ENCODE peak calls at places on chromosomes 2 and 18, in five cellular contexts. C is GM23338, O is Panc1, T is A549, Y is SK-N-SH. L is an unnamed sample.

GRCh38 chr2:117977696-117978095 is 36.2 kb downstream of the CCDC93 start:
- DNase-seq in C (no peak), O (no peak), T (no peak), Y (no peak), L (no peak)

GRCh38 chr2:28610583-28611201 is 114.8 kb downstream of the PLB1 start:
- DNase-seq in C (no peak), O (no peak), T (peak), Y (no peak), L (no peak)

GRCh38 chr2:142868281-142868762 is 9.1 kb upstream of the KYNU start:
- DNase-seq in C (no peak), O (no peak), T (peak), Y (no peak), L (no peak)

GRCh38 chr2:232260075-232260474 is 118.5 kb upstream of the ALPP start:
- DNase-seq in C (no peak), O (no peak), T (no peak), Y (no peak), L (no peak)

GRCh38 chr2:47888581-47889280 is 17.6 kb downstream of the FBXO11 start:
- DNase-seq in C (no peak), O (no peak), T (no peak), Y (no peak), L (no peak)

GRCh38 chr2:68272246-68272987 is 20.1 kb upstream of the PPP3R1 start:
- DNase-seq in C (no peak), O (no peak), T (no peak), Y (no peak), L (peak)

GRCh38 chr2:128786296-128786695 is 467.6 kb upstream of the HS6ST1 start:
- DNase-seq in C (peak), O (no peak), T (no peak), Y (no peak), L (no peak)

GRCh38 chr2:138187221-138187620 is 222.9 kb downstream of the HNMT start:
- DNase-seq in C (no peak), O (no peak), T (no peak), Y (no peak), L (no peak)

GRCh38 chr18:32167980-32168379 is 21.9 kb upstream of the MEP1B start:
- DNase-seq in C (no peak), O (no peak), T (no peak), Y (no peak), L (no peak)

GRCh38 chr2:147082850-147083522 is 761.8 kb upstream of the ACVR2A start:
- DNase-seq in C (peak), O (peak), T (peak), Y (peak), L (peak)

GRCh38 chr18:32373995-32374394 is 96.7 kb downstream of the GAREM1 start:
- DNase-seq in C (no peak), O (no peak), T (no peak), Y (no peak), L (no peak)

GRCh38 chr18:2758309-2758708 is 88.5 kb upstream of the EMILIN2 start:
- DNase-seq in C (no peak), O (no peak), T (no peak), Y (no peak), L (no peak)

GRCh38 chr2:79935771-79936657 is 368.5 kb downstream of the LRRTM1 start:
- DNase-seq in C (peak), O (peak), T (peak), Y (peak), L (peak)

GRCh38 chr2:26602575-26602974 is 38.6 kb downstream of the CIB4 start:
- DNase-seq in C (no peak), O (no peak), T (no peak), Y (no peak), L (no peak)

GRCh38 chr18:74196220-74197119 is 48.1 kb downstream of the TIMM21 start:
- DNase-seq in C (peak), O (peak), T (peak), Y (peak), L (peak)

GRCh38 chr2:27885656-27886055 is 4.5 kb downstream of the RBKS start:
- DNase-seq in C (no peak), O (no peak), T (no peak), Y (no peak), L (no peak)

GRCh38 chr2:158580760-158581159 is 124.0 kb downstream of the PKP4 start:
- DNase-seq in C (no peak), O (no peak), T (no peak), Y (peak), L (no peak)

GRCh38 chr2:98702127-98702802 is 28.7 kb downstream of the MGAT4A start:
- DNase-seq in C (no peak), O (no peak), T (no peak), Y (peak), L (no peak)

GRCh38 chr18:74831571-74832250 is 234.0 kb downstream of the ZNF407 start:
- DNase-seq in C (no peak), O (no peak), T (no peak), Y (no peak), L (no peak)

GRCh38 chr2:152950125-152950524 is 231.7 kb downstream of the ARL6IP6 start:
- DNase-seq in C (peak), O (no peak), T (no peak), Y (no peak), L (no peak)

GRCh38 chr18:199768-200167 is 41.4 kb downstream of the USP14 start:
- DNase-seq in C (no peak), O (no peak), T (no peak), Y (no peak), L (no peak)

GRCh38 chr2:102181919-102182635 is 4.7 kb upstream of the IL1RL2 start:
- DNase-seq in C (no peak), O (no peak), T (no peak), Y (no peak), L (peak)

GRCh38 chr2:199985625-199986207 is 30.3 kb downstream of the MAIP1 start:
- DNase-seq in C (peak), O (peak), T (peak), Y (peak), L (peak)

GRCh38 chr2:181105562-181105961 is 125.2 kb downstream of the UBE2E3 start:
- DNase-seq in C (no peak), O (no peak), T (no peak), Y (no peak), L (no peak)

GRCh38 chr2:235287369-235287722 is 206.5 kb upstream of the AGAP1 start:
- DNase-seq in C (no peak), O (no peak), T (no peak), Y (no peak), L (no peak)

GRCh38 chr2:226031078-226031937 is 631.8 kb downstream of the NYAP2 start:
- DNase-seq in C (peak), O (peak), T (peak), Y (peak), L (peak)

GRCh38 chr2:161337247-161337646 is 29.0 kb downstream of the PSMD14 start:
- DNase-seq in C (no peak), O (no peak), T (no peak), Y (peak), L (no peak)

DNA sequence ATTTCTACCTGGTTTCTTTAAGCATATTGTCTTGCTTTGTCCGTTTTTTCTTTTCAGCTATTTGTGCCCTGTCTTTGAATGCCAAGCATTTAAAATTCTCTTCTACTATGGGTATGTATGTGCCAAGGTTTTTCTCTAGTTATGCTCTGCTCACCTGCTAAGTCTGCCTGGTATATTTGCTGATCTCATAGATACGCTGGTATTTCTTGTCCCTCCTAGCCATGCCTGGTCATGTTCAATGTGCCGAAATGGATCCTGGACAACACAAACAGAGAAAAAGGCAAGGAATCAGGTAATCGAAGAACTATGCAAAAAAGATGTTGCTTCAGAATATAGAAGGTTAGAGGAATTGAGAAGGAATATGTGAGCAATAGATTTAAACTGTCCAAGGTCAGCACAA is 14.9 kb upstream of the KDM3A start:
- DNase-seq in C (no peak), O (no peak), T (no peak), Y (no peak), L (no peak)
- TF ChIP-seq REST in C (no peak), O (no peak), T (no peak), Y (no peak), L (no peak)

DNA sequence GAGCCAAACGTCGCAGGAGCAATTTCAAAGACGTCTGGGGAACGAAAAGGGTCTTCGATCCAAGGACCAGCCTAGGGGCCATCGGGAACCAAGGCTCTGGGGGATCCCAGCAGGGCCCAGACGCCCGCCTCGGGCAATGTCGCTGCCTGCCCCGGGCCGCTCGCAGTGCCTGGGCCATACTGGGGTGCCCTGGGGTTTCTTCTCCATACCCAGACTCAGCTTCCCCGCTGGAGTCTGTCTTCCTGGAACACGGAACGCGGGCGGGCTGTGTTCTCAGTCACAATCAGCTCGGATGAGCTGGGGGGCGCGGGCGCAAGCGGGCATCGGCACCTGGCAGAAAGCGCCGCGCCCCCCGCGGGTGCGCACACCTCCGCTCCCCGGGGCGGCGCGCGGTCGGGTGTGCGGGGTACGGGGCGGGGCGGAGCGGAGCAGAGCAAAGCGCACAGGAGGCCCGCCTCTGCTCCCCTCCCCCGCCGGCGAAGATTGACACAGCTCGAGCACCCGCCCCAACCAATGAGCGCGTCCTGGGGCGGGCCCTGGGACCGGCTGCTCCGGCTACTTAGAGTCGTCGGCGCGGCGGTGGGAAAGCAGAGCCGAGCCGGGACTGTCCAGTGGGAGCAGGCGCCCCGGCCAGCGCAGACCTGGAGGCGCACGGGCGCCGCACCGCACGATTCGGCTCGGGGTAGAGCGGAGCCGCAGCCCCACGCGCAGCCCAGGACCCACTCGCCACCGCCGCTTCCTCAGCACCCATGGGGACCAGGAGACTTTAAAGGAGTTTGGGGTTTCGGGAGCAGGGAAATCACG is at the start of gene LRATD1:
- DNase-seq in C (peak), O (no peak), T (peak), Y (peak), L (no peak)
- TF ChIP-seq REST in C (no peak), O (no peak), T (no peak), Y (peak), L (no peak)

DNA sequence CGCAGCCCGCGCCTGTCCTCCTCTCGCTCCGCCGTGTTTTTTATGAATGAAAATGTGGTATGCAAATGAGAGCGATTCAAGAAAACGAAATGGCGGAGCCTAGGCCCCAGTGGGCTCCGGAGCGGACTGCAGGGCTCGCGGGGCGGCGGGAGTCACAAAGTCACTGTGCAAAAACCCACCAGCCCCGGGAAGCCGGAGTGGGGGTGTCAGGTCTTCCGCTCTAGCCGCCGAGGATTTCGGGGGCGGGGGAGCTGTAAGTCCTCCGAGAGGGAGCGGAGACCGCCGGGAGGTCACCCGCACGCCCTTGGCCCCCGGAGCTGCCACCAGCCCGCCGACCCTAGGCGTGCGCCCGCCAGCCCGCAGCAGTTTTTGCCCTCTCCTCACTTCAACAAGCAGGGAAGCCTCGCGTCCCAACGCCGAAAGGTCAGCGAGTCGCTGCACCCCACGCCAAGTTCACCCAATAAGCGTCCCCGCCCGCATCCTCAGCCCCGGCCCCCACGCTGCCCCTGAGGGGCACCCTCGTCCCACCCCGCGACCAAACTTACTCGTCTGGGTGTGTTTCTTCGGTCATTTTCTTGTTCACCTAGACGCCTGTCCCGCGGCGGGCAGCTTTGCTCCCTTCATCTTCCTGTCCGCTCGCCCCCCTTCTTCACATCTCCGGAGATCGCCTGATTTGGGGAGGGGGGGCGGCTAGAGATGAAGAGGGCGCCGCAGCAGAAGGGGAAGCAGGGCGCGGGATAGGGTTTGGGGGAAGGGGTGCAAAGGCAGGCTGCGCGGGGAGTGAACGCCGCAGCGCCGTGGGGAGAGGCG is 777 bp downstream of the SPRED2 start:
- DNase-seq in C (peak), O (no peak), T (peak), Y (peak), L (peak)
- TF ChIP-seq REST in C (no peak), O (no peak), T (no peak), Y (no peak), L (no peak)

GRCh38 chr2:111694690-111695089 is 189.3 kb downstream of the ANAPC1 start:
- DNase-seq in C (no peak), O (no peak), T (no peak), Y (no peak), L (no peak)
- TF ChIP-seq REST in C (no peak), O (no peak), T (no peak), Y (peak), L (no peak)

DNA sequence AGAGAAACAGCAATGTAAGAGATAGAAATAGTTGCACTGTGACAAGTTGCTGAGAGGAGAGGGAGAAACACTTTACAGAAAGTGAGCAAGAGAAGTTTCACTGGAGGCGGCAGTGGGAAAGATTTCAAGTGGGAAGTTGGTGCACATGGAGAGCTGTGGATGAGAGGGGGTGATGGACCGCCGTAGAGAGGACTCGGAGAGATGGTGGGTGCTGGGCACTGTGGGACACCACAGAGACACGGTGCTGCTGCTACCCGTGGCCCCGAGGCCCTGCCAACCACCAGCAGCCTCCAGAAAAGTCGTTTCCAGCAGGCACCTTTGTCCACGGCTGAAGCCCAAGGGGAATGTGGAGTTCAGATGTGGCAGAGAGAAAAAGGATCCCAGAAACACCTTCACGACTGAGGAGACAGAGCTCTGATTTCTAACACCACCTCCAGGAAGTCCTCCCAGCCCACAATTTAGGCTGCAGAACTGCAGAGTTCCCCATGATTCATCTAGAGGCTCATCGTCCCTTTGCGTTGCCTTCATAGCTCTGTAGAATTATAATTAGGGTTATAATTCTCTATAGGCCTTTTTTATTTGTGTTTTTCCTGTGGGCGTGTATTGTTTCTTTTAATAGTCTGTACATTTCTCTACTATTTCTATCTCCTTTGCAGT is 15.9 kb upstream of the IGFBP2 start:
- DNase-seq in C (no peak), O (no peak), T (no peak), Y (no peak), L (no peak)
- TF ChIP-seq REST in C (no peak), O (no peak), T (no peak), Y (no peak), L (no peak)

DNA sequence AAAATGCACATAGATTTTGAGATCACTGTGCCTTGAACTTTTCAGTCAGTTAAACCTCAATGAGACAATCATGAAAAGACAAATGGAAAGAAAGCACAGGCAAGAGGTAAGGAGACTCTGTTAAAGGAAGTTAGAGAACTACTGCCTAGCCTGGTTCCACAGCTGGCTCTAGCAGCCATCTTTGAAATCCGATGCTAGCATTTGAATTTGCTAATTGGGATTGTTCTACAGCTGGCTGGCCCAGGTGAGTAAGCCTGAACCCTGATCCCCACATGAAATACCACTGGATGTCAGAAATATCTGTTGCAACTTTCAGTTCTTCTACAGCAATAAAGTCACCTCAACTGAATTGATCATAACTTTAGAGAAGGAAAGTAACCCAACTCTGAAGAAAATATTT is 315.2 kb upstream of the CHAC2 start:
- DNase-seq in C (peak), O (no peak), T (no peak), Y (no peak), L (no peak)
- TF ChIP-seq REST in C (no peak), O (no peak), T (no peak), Y (no peak), L (no peak)

GRCh38 chr2:131966256-131966655 is 195.5 kb downstream of the ANKRD30BL start:
- DNase-seq in C (no peak), O (no peak), T (no peak), Y (no peak), L (no peak)
- TF ChIP-seq REST in C (no peak), O (no peak), T (no peak), Y (no peak), L (no peak)

GRCh38 chr2:12303181-12304030 is 413.3 kb upstream of the TRIB2 start:
- DNase-seq in C (no peak), O (no peak), T (no peak), Y (no peak), L (no peak)
- TF ChIP-seq REST in C (no peak), O (no peak), T (no peak), Y (no peak), L (no peak)

DNA sequence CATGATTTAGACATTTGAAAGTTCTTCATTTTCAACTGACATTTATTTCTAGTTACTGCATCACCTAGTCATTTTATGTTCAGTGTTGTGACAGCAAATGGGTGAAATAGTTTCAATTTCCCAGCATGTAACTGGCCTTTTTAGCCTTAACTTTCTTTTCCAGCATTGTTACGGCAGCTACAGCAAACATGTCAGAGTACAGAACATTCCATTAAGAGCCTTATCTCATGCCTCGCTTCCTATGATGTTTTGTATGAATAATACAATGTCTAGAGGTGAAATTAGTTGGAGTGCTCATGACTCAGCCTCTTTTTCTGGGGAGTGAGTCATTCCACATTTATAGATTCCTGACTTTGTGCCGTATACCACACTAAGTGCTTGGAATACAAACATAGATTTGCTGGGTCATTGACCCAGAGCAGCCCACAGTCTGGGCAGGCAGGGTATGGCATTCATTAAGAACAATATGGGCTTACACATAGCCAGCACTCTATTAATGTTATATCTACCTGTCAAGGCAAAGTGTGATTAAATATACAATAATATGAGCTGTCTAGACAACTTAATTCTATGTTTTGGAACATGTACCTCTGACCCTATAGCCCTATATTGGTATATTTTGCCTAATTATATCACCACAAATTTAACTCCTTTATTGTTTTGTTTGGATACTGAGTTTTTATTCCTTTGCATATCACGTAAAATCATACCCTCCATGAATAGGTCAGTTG is 72.2 kb downstream of the MAP2 start:
- DNase-seq in C (no peak), O (peak), T (peak), Y (peak), L (no peak)
- TF ChIP-seq REST in C (no peak), O (no peak), T (no peak), Y (peak), L (no peak)